ENCODE peak calls at places on chromosomes 16 and 17, in six cellular contexts. B is Ammon's horn; A is stimulated activated naive CD8-positive, alpha-beta T cell treated with anti-CD3 and anti-CD28 coated beads, Interleukin-15, Interleukin-2, amounts not matched to agents 100 U/mL and 50 U/mL, for 24 hours; L is substantia nigra; H is activated naive CD4-positive, alpha-beta T cell; W is neural progenitor cell. D is an unnamed sample.

GRCh38 chr17:83155128-83156081 is 76.0 kb downstream of the METRNL start:
- DNase-seq in B (peak; percentile 1), A (peak; percentile 45), L (no peak), H (no peak), W (no peak), D (no peak)

GRCh38 chr16:85573696-85574641 is 39.2 kb upstream of the GSE1 start:
- DNase-seq in B (no peak), A (no peak), L (no peak), H (no peak), W (no peak), D (peak; percentile 61)

GRCh38 chr17:60442271-60443201 is 20.2 kb downstream of the CHCT1 start:
- DNase-seq in B (peak; percentile 62), A (no peak), L (no peak), H (no peak), W (no peak), D (no peak)

GRCh38 chr17:4843451-4843850 is 10.3 kb downstream of the MINK1 start:
- DNase-seq in B (no peak), A (no peak), L (no peak), H (no peak), W (no peak), D (no peak)

GRCh38 chr17:80920406-80920805 is 71.2 kb upstream of the CHMP6 start:
- DNase-seq in B (no peak), A (no peak), L (no peak), H (no peak), W (no peak), D (no peak)

GRCh38 chr17:4199818-4200402 is 56.9 kb downstream of the CYB5D2 start:
- DNase-seq in B (no peak), A (no peak), L (no peak), H (no peak), W (peak; percentile 80), D (peak; percentile 30)

GRCh38 chr17:80029235-80029974 is 6.3 kb downstream of the TBC1D16 start:
- DNase-seq in B (peak; percentile 45), A (no peak), L (no peak), H (no peak), W (no peak), D (no peak)

GRCh38 chr17:80724723-80725388 is 180.2 kb downstream of the RPTOR start:
- DNase-seq in B (no peak), A (no peak), L (no peak), H (no peak), W (no peak), D (no peak)

GRCh38 chr17:79160980-79161621 is 86.5 kb downstream of the ENGASE start:
- DNase-seq in B (no peak), A (peak; percentile 14), L (no peak), H (no peak), W (no peak), D (no peak)

GRCh38 chr16:57053206-57053605 is 39.2 kb upstream of the CPNE2 start:
- DNase-seq in B (no peak), A (no peak), L (no peak), H (no peak), W (no peak), D (no peak)

GRCh38 chr16:57607676-57608461 is 20.6 kb upstream of the ADGRG1 start:
- DNase-seq in B (no peak), A (no peak), L (no peak), H (no peak), W (no peak), D (no peak)

GRCh38 chr16:65576631-65577030 is 454.8 kb upstream of the CDH11 start:
- DNase-seq in B (no peak), A (no peak), L (no peak), H (no peak), W (peak; percentile 70), D (no peak)

GRCh38 chr16:81896902-81897301 is 114.4 kb downstream of the SDR42E1 start:
- DNase-seq in B (no peak), A (no peak), L (no peak), H (no peak), W (no peak), D (no peak)

GRCh38 chr17:65413390-65413789 is 148.1 kb downstream of the AXIN2 start:
- DNase-seq in B (no peak), A (no peak), L (no peak), H (no peak), W (no peak), D (no peak)

GRCh38 chr16:20611975-20612471 is 35.9 kb upstream of the ACSM2B start:
- DNase-seq in B (peak; percentile 23), A (no peak), L (no peak), H (no peak), W (no peak), D (peak; percentile 89)

GRCh38 chr16:69373019-69373418 is 12.8 kb downstream of the TERF2 start:
- DNase-seq in B (no peak), A (no peak), L (no peak), H (no peak), W (no peak), D (no peak)

GRCh38 chr17:50977487-50978159 is 111.5 kb upstream of the TOB1 start:
- DNase-seq in B (no peak), A (no peak), L (no peak), H (no peak), W (no peak), D (no peak)

GRCh38 chr16:85798901-85799496 is 345 bp downstream of the EMC8 start:
- DNase-seq in B (no peak), A (peak; percentile 54), L (no peak), H (no peak), W (no peak), D (no peak)

GRCh38 chr17:44267818-44268490 is at the start of gene SLC4A1:
- DNase-seq in B (no peak), A (no peak), L (no peak), H (no peak), W (no peak), D (no peak)

GRCh38 chr17:1961187-1961586 is 63.9 kb downstream of the RTN4RL1 start:
- DNase-seq in B (no peak), A (no peak), L (no peak), H (no peak), W (peak; percentile 63), D (no peak)

GRCh38 chr16:83433201-83433600 is 374.6 kb upstream of the HSBP1 start:
- DNase-seq in B (no peak), A (no peak), L (no peak), H (no peak), W (no peak), D (no peak)

GRCh38 chr16:30843501-30843900 is 50.4 kb downstream of the BCL7C start:
- DNase-seq in B (no peak), A (no peak), L (no peak), H (no peak), W (no peak), D (no peak)

GRCh38 chr16:77402672-77403071 is 32.2 kb downstream of the ADAMTS18 start:
- DNase-seq in B (no peak), A (no peak), L (no peak), H (no peak), W (no peak), D (no peak)

GRCh38 chr16:86566966-86567700 is 504 bp downstream of the FOXC2 start:
- DNase-seq in B (no peak), A (no peak), L (no peak), H (no peak), W (peak; percentile 82), D (no peak)

GRCh38 chr16:88619859-88620655 is 18.3 kb upstream of the IL17C start:
- DNase-seq in B (no peak), A (peak; percentile 42), L (no peak), H (no peak), W (no peak), D (no peak)

GRCh38 chr16:28990375-28991040 is 5.7 kb downstream of the LAT start:
- DNase-seq in B (no peak), A (peak; percentile 72), L (no peak), H (no peak), W (no peak), D (no peak)

GRCh38 chr17:81829858-81830257 is 3.2 kb downstream of the MCRIP1 start:
- DNase-seq in B (no peak), A (no peak), L (no peak), H (no peak), W (no peak), D (no peak)

GRCh38 chr17:9218911-9219310 is 197.6 kb downstream of the NTN1 start:
- DNase-seq in B (no peak), A (no peak), L (no peak), H (no peak), W (no peak), D (no peak)

GRCh38 chr17:64635647-64636305 is 26.3 kb downstream of the SMURF2 start:
- DNase-seq in B (no peak), A (peak; percentile 22), L (no peak), H (no peak), W (no peak), D (no peak)

GRCh38 chr17:39450051-39450450 is 1.0 kb downstream of the MED1 start:
- DNase-seq in B (no peak), A (no peak), L (no peak), H (no peak), W (no peak), D (no peak)

GRCh38 chr16:81615411-81615810 is 163.7 kb upstream of the PLCG2 start:
- DNase-seq in B (no peak), A (no peak), L (no peak), H (no peak), W (no peak), D (no peak)

GRCh38 chr16:85750021-85750826 is 672 bp downstream of the C16orf74 start:
- DNase-seq in B (peak; percentile 22), A (peak; percentile 42), L (no peak), H (no peak), W (peak; percentile 59), D (peak; percentile 3)

GRCh38 chr16:11135167-11135973 is 120.6 kb downstream of the SOCS1 start:
- DNase-seq in B (no peak), A (no peak), L (no peak), H (no peak), W (no peak), D (no peak)

GRCh38 chr16:27401768-27402568 is at the start of gene IL21R:
- DNase-seq in B (peak; percentile 46), A (peak; percentile 92), L (no peak), H (peak; percentile 53), W (peak; percentile 14), D (no peak)

GRCh38 chr17:29615492-29616299 is 7.0 kb downstream of the CORO6 start:
- DNase-seq in B (peak; percentile 95), A (peak; percentile 89), L (peak; percentile 70), H (peak; percentile 38), W (peak; percentile 94), D (peak; percentile 80)

GRCh38 chr16:28039493-28039892 is 24.0 kb downstream of the GSG1L start:
- DNase-seq in B (no peak), A (no peak), L (no peak), H (no peak), W (no peak), D (no peak)

GRCh38 chr17:60091908-60092331 is 13.2 kb upstream of the HEATR6 start:
- DNase-seq in B (no peak), A (no peak), L (no peak), H (no peak), W (no peak), D (no peak)